ENCODE peak calls at places on chromosome 20, in nine cellular contexts. One of them, this sample, is unnamed.
A peak's percentile ranks its signal among the peaks of the same experiment; 100 is the strongest.

GRCh38 chr20:8542115-8542486 is 410.0 kb downstream of the PLCB1 start:
- DNase-seq in GM23248: no peak
- DNase-seq in mesendoderm: no peak
- DNase-seq in heart right ventricle: no peak
- DNase-seq in GM23338: no peak
- DNase-seq in CD4-positive, alpha-beta memory T cell: no peak
- DNase-seq in ascending aorta: no peak
- DNase-seq in tibial artery: no peak
- DNase-seq in prostate gland: no peak
- DNase-seq in this sample: no peak

GRCh38 chr20:61560361-61560853 is 308.3 kb downstream of the CDH4 start:
- DNase-seq in GM23248: peak; percentile 65
- DNase-seq in mesendoderm: peak; percentile 77
- DNase-seq in heart right ventricle: no peak
- DNase-seq in GM23338: peak; percentile 80
- DNase-seq in CD4-positive, alpha-beta memory T cell: no peak
- DNase-seq in ascending aorta: no peak
- DNase-seq in tibial artery: no peak
- DNase-seq in prostate gland: no peak
- DNase-seq in this sample: no peak

GRCh38 chr20:41615671-41616070 is 2.5 kb downstream of the CHD6 start:
- DNase-seq in GM23248: no peak
- DNase-seq in mesendoderm: no peak
- DNase-seq in heart right ventricle: no peak
- DNase-seq in GM23338: no peak
- DNase-seq in CD4-positive, alpha-beta memory T cell: no peak
- DNase-seq in ascending aorta: no peak
- DNase-seq in tibial artery: no peak
- DNase-seq in prostate gland: no peak
- DNase-seq in this sample: no peak

GRCh38 chr20:8043687-8044278 is 24.2 kb upstream of the TMX4 start:
- DNase-seq in GM23248: peak; percentile 71
- DNase-seq in mesendoderm: peak; percentile 63
- DNase-seq in heart right ventricle: no peak
- DNase-seq in GM23338: peak; percentile 84
- DNase-seq in CD4-positive, alpha-beta memory T cell: peak; percentile 67
- DNase-seq in ascending aorta: no peak
- DNase-seq in tibial artery: no peak
- DNase-seq in prostate gland: peak; percentile 60
- DNase-seq in this sample: no peak

GRCh38 chr20:45419188-45420091 is 3.5 kb downstream of the PIGT start:
- DNase-seq in GM23248: peak; percentile 98
- DNase-seq in mesendoderm: no peak
- DNase-seq in heart right ventricle: peak; percentile 40
- DNase-seq in GM23338: no peak
- DNase-seq in CD4-positive, alpha-beta memory T cell: no peak
- DNase-seq in ascending aorta: no peak
- DNase-seq in tibial artery: peak; percentile 82
- DNase-seq in prostate gland: peak; percentile 85
- DNase-seq in this sample: peak; percentile 67

GRCh38 chr20:33995053-33995816 is 1.5 kb downstream of the RALY start:
- DNase-seq in GM23248: peak; percentile 60
- DNase-seq in mesendoderm: peak; percentile 18
- DNase-seq in heart right ventricle: no peak
- DNase-seq in GM23338: no peak
- DNase-seq in CD4-positive, alpha-beta memory T cell: no peak
- DNase-seq in ascending aorta: no peak
- DNase-seq in tibial artery: no peak
- DNase-seq in prostate gland: no peak
- DNase-seq in this sample: no peak

GRCh38 chr20:1383621-1384404 is 9.0 kb downstream of the FKBP1A start:
- DNase-seq in GM23248: no peak
- DNase-seq in mesendoderm: no peak
- DNase-seq in heart right ventricle: no peak
- DNase-seq in GM23338: no peak
- DNase-seq in CD4-positive, alpha-beta memory T cell: no peak
- DNase-seq in ascending aorta: no peak
- DNase-seq in tibial artery: no peak
- DNase-seq in prostate gland: no peak
- DNase-seq in this sample: peak; percentile 54

GRCh38 chr20:16063876-16064275 is 509.4 kb downstream of the KIF16B start:
- DNase-seq in GM23248: no peak
- DNase-seq in mesendoderm: no peak
- DNase-seq in heart right ventricle: no peak
- DNase-seq in GM23338: no peak
- DNase-seq in CD4-positive, alpha-beta memory T cell: no peak
- DNase-seq in ascending aorta: no peak
- DNase-seq in tibial artery: no peak
- DNase-seq in prostate gland: no peak
- DNase-seq in this sample: no peak

GRCh38 chr20:61980647-61981583 is 84.8 kb downstream of the TAF4 start:
- DNase-seq in GM23248: peak; percentile 24
- DNase-seq in mesendoderm: peak; percentile 55
- DNase-seq in heart right ventricle: peak; percentile 40
- DNase-seq in GM23338: peak; percentile 56
- DNase-seq in CD4-positive, alpha-beta memory T cell: no peak
- DNase-seq in ascending aorta: no peak
- DNase-seq in tibial artery: no peak
- DNase-seq in prostate gland: no peak
- DNase-seq in this sample: no peak

GRCh38 chr20:63054695-63055240 is 48.0 kb upstream of the BHLHE23 start:
- DNase-seq in GM23248: no peak
- DNase-seq in mesendoderm: no peak
- DNase-seq in heart right ventricle: peak; percentile 4
- DNase-seq in GM23338: no peak
- DNase-seq in CD4-positive, alpha-beta memory T cell: no peak
- DNase-seq in ascending aorta: no peak
- DNase-seq in tibial artery: peak; percentile 62
- DNase-seq in prostate gland: no peak
- DNase-seq in this sample: no peak

GRCh38 chr20:44728835-44729342 is 13.7 kb downstream of the CCN5 start:
- DNase-seq in GM23248: peak; percentile 93
- DNase-seq in mesendoderm: peak; percentile 78
- DNase-seq in heart right ventricle: peak; percentile 71
- DNase-seq in GM23338: peak; percentile 70
- DNase-seq in CD4-positive, alpha-beta memory T cell: no peak
- DNase-seq in ascending aorta: peak; percentile 68
- DNase-seq in tibial artery: peak; percentile 96
- DNase-seq in prostate gland: peak; percentile 85
- DNase-seq in this sample: peak; percentile 87

GRCh38 chr20:1371235-1371782 is 21.5 kb downstream of the FKBP1A start:
- DNase-seq in GM23248: peak; percentile 31
- DNase-seq in mesendoderm: no peak
- DNase-seq in heart right ventricle: no peak
- DNase-seq in GM23338: no peak
- DNase-seq in CD4-positive, alpha-beta memory T cell: no peak
- DNase-seq in ascending aorta: no peak
- DNase-seq in tibial artery: no peak
- DNase-seq in prostate gland: no peak
- DNase-seq in this sample: no peak

GRCh38 chr20:33051333-33051732 is 2.4 kb upstream of the BPIFB3 start:
- DNase-seq in GM23248: no peak
- DNase-seq in mesendoderm: no peak
- DNase-seq in heart right ventricle: no peak
- DNase-seq in GM23338: no peak
- DNase-seq in CD4-positive, alpha-beta memory T cell: no peak
- DNase-seq in ascending aorta: no peak
- DNase-seq in tibial artery: no peak
- DNase-seq in prostate gland: no peak
- DNase-seq in this sample: no peak

GRCh38 chr20:44030394-44030793 is 115.7 kb downstream of the TOX2 start:
- DNase-seq in GM23248: no peak
- DNase-seq in mesendoderm: no peak
- DNase-seq in heart right ventricle: no peak
- DNase-seq in GM23338: no peak
- DNase-seq in CD4-positive, alpha-beta memory T cell: no peak
- DNase-seq in ascending aorta: no peak
- DNase-seq in tibial artery: no peak
- DNase-seq in prostate gland: no peak
- DNase-seq in this sample: no peak

GRCh38 chr20:9514461-9515210 is at the start of gene LAMP5:
- DNase-seq in GM23248: peak; percentile 58
- DNase-seq in mesendoderm: peak; percentile 86
- DNase-seq in heart right ventricle: peak; percentile 12
- DNase-seq in GM23338: peak; percentile 90
- DNase-seq in CD4-positive, alpha-beta memory T cell: no peak
- DNase-seq in ascending aorta: no peak
- DNase-seq in tibial artery: no peak
- DNase-seq in prostate gland: no peak
- DNase-seq in this sample: no peak

GRCh38 chr20:15560936-15561531 is 1012.2 kb downstream of the KIF16B start:
- DNase-seq in GM23248: no peak
- DNase-seq in mesendoderm: no peak
- DNase-seq in heart right ventricle: no peak
- DNase-seq in GM23338: peak; percentile 2
- DNase-seq in CD4-positive, alpha-beta memory T cell: no peak
- DNase-seq in ascending aorta: no peak
- DNase-seq in tibial artery: no peak
- DNase-seq in prostate gland: no peak
- DNase-seq in this sample: no peak

GRCh38 chr20:47468290-47469050 is 33.2 kb upstream of the NCOA3 start:
- DNase-seq in GM23248: no peak
- DNase-seq in mesendoderm: no peak
- DNase-seq in heart right ventricle: no peak
- DNase-seq in GM23338: no peak
- DNase-seq in CD4-positive, alpha-beta memory T cell: no peak
- DNase-seq in ascending aorta: no peak
- DNase-seq in tibial artery: no peak
- DNase-seq in prostate gland: no peak
- DNase-seq in this sample: no peak
- H3K4me3 ChIP-seq in GM23248: no peak overlapping the region
- H3K4me3 ChIP-seq in mesendoderm: no peak overlapping the region
- H3K4me3 ChIP-seq in heart right ventricle: no peak overlapping the region
- H3K4me3 ChIP-seq in GM23338: no peak overlapping the region
- H3K4me3 ChIP-seq in CD4-positive, alpha-beta memory T cell: no peak overlapping the region
- H3K4me3 ChIP-seq in ascending aorta: no peak overlapping the region
- H3K4me3 ChIP-seq in tibial artery: no peak overlapping the region
- H3K4me3 ChIP-seq in prostate gland: no peak overlapping the region
- H3K4me3 ChIP-seq in this sample: no peak overlapping the region

DNA sequence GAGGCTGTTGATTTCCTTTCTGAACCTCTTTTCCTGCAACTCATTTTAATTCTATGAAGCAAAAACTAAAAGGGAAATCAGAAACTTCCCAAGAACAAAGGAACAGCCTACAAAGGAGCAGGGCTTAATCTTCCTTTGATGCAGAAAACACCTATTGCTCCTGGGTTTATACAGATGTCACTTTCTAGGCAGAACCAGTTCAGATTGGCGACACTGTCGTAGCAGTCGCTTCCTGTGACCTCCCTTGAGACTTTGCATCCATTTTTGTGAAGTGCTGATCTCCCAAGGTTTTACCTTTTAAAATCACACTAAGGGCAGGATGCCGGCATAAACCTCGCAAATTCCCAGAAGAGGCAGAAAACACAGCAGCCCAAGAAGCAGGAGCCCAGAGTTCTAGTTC is 40.1 kb downstream of the JAG1 start:
- DNase-seq in GM23248: no peak
- DNase-seq in mesendoderm: no peak
- DNase-seq in heart right ventricle: no peak
- DNase-seq in GM23338: no peak
- DNase-seq in CD4-positive, alpha-beta memory T cell: no peak
- DNase-seq in ascending aorta: no peak
- DNase-seq in tibial artery: no peak
- DNase-seq in prostate gland: no peak
- DNase-seq in this sample: no peak
- H3K4me1 ChIP-seq in GM23248: peaks cover 26% of the 10 kb centered on the region
- H3K4me1 ChIP-seq in mesendoderm: peaks cover 8% of the 10 kb centered on the region
- H3K4me1 ChIP-seq in heart right ventricle: peaks cover 34% of the 10 kb centered on the region
- H3K4me1 ChIP-seq in GM23338: peaks cover 58% of the 10 kb centered on the region
- H3K4me1 ChIP-seq in CD4-positive, alpha-beta memory T cell: no peaks in the 10 kb centered on the region
- H3K4me1 ChIP-seq in ascending aorta: peaks cover 29% of the 10 kb centered on the region
- H3K4me1 ChIP-seq in tibial artery: peaks cover 4% of the 10 kb centered on the region
- H3K4me1 ChIP-seq in prostate gland: no peaks in the 10 kb centered on the region
- H3K4me1 ChIP-seq in this sample: peaks cover 8% of the 10 kb centered on the region

GRCh38 chr20:53579581-53580375 is 13.9 kb downstream of the ZNF217 start:
- DNase-seq in GM23248: peak; percentile 85
- DNase-seq in mesendoderm: no peak
- DNase-seq in heart right ventricle: no peak
- DNase-seq in GM23338: no peak
- DNase-seq in CD4-positive, alpha-beta memory T cell: peak; percentile 43
- DNase-seq in ascending aorta: no peak
- DNase-seq in tibial artery: no peak
- DNase-seq in prostate gland: peak; percentile 46
- DNase-seq in this sample: no peak
- H3K4me3 ChIP-seq in GM23248: peak overlapping the region; percentile 61
- H3K4me3 ChIP-seq in mesendoderm: no peak overlapping the region
- H3K4me3 ChIP-seq in heart right ventricle: no peak overlapping the region
- H3K4me3 ChIP-seq in GM23338: no peak overlapping the region
- H3K4me3 ChIP-seq in CD4-positive, alpha-beta memory T cell: peak overlapping the region; percentile 45
- H3K4me3 ChIP-seq in ascending aorta: peak overlapping the region; percentile 11
- H3K4me3 ChIP-seq in tibial artery: peak overlapping the region; percentile 18
- H3K4me3 ChIP-seq in prostate gland: no peak overlapping the region
- H3K4me3 ChIP-seq in this sample: no peak overlapping the region

GRCh38 chr20:57670288-57671071 is 39.3 kb downstream of the PMEPA1 start:
- DNase-seq in GM23248: no peak
- DNase-seq in mesendoderm: no peak
- DNase-seq in heart right ventricle: no peak
- DNase-seq in GM23338: no peak
- DNase-seq in CD4-positive, alpha-beta memory T cell: no peak
- DNase-seq in ascending aorta: no peak
- DNase-seq in tibial artery: no peak
- DNase-seq in prostate gland: no peak
- DNase-seq in this sample: no peak

GRCh38 chr20:57671072-57671391 is 38.8 kb downstream of the PMEPA1 start:
- DNase-seq in GM23248: no peak
- DNase-seq in mesendoderm: no peak
- DNase-seq in heart right ventricle: no peak
- DNase-seq in GM23338: no peak
- DNase-seq in CD4-positive, alpha-beta memory T cell: no peak
- DNase-seq in ascending aorta: no peak
- DNase-seq in tibial artery: no peak
- DNase-seq in prostate gland: no peak
- DNase-seq in this sample: no peak

GRCh38 chr20:57671662-57672061 is 38.2 kb downstream of the PMEPA1 start:
- DNase-seq in GM23248: peak; percentile 36
- DNase-seq in mesendoderm: no peak
- DNase-seq in heart right ventricle: no peak
- DNase-seq in GM23338: no peak
- DNase-seq in CD4-positive, alpha-beta memory T cell: no peak
- DNase-seq in ascending aorta: no peak
- DNase-seq in tibial artery: no peak
- DNase-seq in prostate gland: no peak
- DNase-seq in this sample: no peak

GRCh38 chr20:57667924-57668782 is 41.7 kb downstream of the PMEPA1 start:
- DNase-seq in GM23248: no peak
- DNase-seq in mesendoderm: no peak
- DNase-seq in heart right ventricle: no peak
- DNase-seq in GM23338: no peak
- DNase-seq in CD4-positive, alpha-beta memory T cell: no peak
- DNase-seq in ascending aorta: no peak
- DNase-seq in tibial artery: no peak
- DNase-seq in prostate gland: no peak
- DNase-seq in this sample: peak; percentile 75

DNA sequence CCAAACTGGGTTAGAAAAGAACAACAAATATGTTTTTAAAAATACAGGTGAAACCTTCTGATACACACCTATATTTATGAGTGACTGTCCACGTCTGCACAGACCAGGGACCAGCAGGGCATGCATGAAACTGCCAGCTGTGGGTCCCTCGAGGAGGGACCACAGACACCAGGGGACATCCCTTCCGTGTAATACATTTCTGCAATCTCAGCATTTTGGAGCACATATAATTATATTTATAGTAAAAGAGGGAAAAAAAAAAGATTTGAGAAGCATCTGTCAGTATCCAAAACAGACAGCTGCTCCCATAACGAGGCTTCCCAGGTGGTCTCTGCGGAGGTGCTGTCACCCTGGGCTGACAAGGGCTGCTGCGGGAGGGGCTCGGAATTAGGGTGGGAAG is 40.2 kb downstream of the PMEPA1 start:
- DNase-seq in GM23248: no peak
- DNase-seq in mesendoderm: no peak
- DNase-seq in heart right ventricle: no peak
- DNase-seq in GM23338: no peak
- DNase-seq in CD4-positive, alpha-beta memory T cell: no peak
- DNase-seq in ascending aorta: no peak
- DNase-seq in tibial artery: no peak
- DNase-seq in prostate gland: no peak
- DNase-seq in this sample: no peak
- H3K4me1 ChIP-seq in GM23248: no peaks in the 10 kb centered on the region
- H3K4me1 ChIP-seq in mesendoderm: no peaks in the 10 kb centered on the region
- H3K4me1 ChIP-seq in heart right ventricle: peaks cover 12% of the 10 kb centered on the region
- H3K4me1 ChIP-seq in GM23338: peaks cover 19% of the 10 kb centered on the region
- H3K4me1 ChIP-seq in CD4-positive, alpha-beta memory T cell: no peaks in the 10 kb centered on the region
- H3K4me1 ChIP-seq in ascending aorta: peaks cover 13% of the 10 kb centered on the region
- H3K4me1 ChIP-seq in tibial artery: no peaks in the 10 kb centered on the region
- H3K4me1 ChIP-seq in prostate gland: peaks cover 44% of the 10 kb centered on the region
- H3K4me1 ChIP-seq in this sample: no peaks in the 10 kb centered on the region